ENCODE peak calls at places on chromosomes 5 and 9, in four cellular contexts. J, M, Q and P are unnamed samples.

GRCh38 chr9:113577525-113578261 is 114.2 kb downstream of the RGS3 start:
- DNase-seq in J (no peak), M (no peak), Q (no peak), P (peak)

GRCh38 chr5:56290378-56291057 is 57.4 kb upstream of the ANKRD55 start:
- DNase-seq in J (no peak), Q (no peak), M (no peak), P (no peak)

GRCh38 chr9:93591706-93592388 is 15.5 kb downstream of the PHF2 start:
- DNase-seq in J (no peak), Q (no peak), M (no peak), P (no peak)

GRCh38 chr9:682633-683508 is 158.6 kb upstream of the DMRT1 start:
- DNase-seq in M (peak), J (no peak), Q (peak), P (no peak)

GRCh38 chr9:113548221-113549041 is 84.9 kb downstream of the RGS3 start:
- DNase-seq in J (no peak), Q (peak), M (peak), P (peak)

GRCh38 chr9:29289365-29289764 is 1716.1 kb upstream of the C9orf72 start:
- DNase-seq in J (no peak), M (no peak), Q (no peak), P (no peak)

GRCh38 chr9:133762488-133763271 is 24.5 kb upstream of the SARDH start:
- DNase-seq in M (peak), J (no peak), Q (peak), P (no peak)

GRCh38 chr5:1510151-1510561 is 13.6 kb downstream of the LPCAT1 start:
- DNase-seq in M (no peak), Q (no peak), J (no peak), P (no peak)

GRCh38 chr5:131550606-131551005 is 84.4 kb downstream of the RAPGEF6 start:
- DNase-seq in M (no peak), J (no peak), Q (no peak), P (no peak)

GRCh38 chr5:169286572-169287325 is 14.2 kb downstream of the SLIT3 start:
- DNase-seq in M (no peak), J (no peak), Q (no peak), P (no peak)

GRCh38 chr5:73638344-73639095 is 12.5 kb downstream of the ARHGEF28 start:
- DNase-seq in J (no peak), M (no peak), Q (no peak), P (no peak)

GRCh38 chr5:8685704-8686103 is 816.8 kb downstream of the MTRR start:
- DNase-seq in J (no peak), Q (no peak), M (no peak), P (no peak)

GRCh38 chr5:72402959-72403628 is 82.9 kb downstream of the PTCD2 start:
- DNase-seq in M (peak), J (no peak), Q (peak), P (no peak)

GRCh38 chr5:5103249-5103648 is 36.9 kb upstream of the ADAMTS16 start:
- DNase-seq in M (no peak), Q (no peak), J (no peak), P (no peak)

GRCh38 chr5:14861123-14861757 is 10.3 kb downstream of the ANKH start:
- DNase-seq in M (no peak), J (no peak), Q (no peak), P (peak)

GRCh38 chr5:44833249-44833648 is 24.5 kb downstream of the MRPS30 start:
- DNase-seq in M (no peak), Q (no peak), J (no peak), P (no peak)

GRCh38 chr5:35003018-35003957 is 44.5 kb downstream of the AGXT2 start:
- DNase-seq in Q (peak), M (peak), J (peak), P (peak)

GRCh38 chr9:38416461-38416860 is 7.8 kb downstream of the IGFBPL1 start:
- DNase-seq in M (no peak), Q (no peak), J (no peak), P (no peak)

GRCh38 chr5:136457390-136458094 is 92.2 kb upstream of the TRPC7 start:
- DNase-seq in M (peak), Q (peak), J (no peak), P (no peak)

GRCh38 chr5:133991171-133991910 is 13.4 kb downstream of the VDAC1 start:
- DNase-seq in J (no peak), M (no peak), Q (no peak), P (no peak)

GRCh38 chr9:91100878-91101450 is 260.8 kb downstream of the AUH start:
- DNase-seq in M (no peak), Q (peak), J (no peak), P (no peak)

GRCh38 chr9:79756414-79756813 is 184.6 kb downstream of the TLE4 start:
- DNase-seq in J (no peak), M (no peak), Q (no peak), P (no peak)

GRCh38 chr5:144207875-144208444 is 37.3 kb downstream of the KCTD16 start:
- DNase-seq in J (no peak), Q (no peak), M (no peak), P (no peak)

GRCh38 chr5:53151713-53152458 is 42.3 kb upstream of the MOCS2 start:
- DNase-seq in Q (peak), M (peak), J (no peak), P (no peak)

GRCh38 chr9:14645648-14646047 is 47.6 kb downstream of the ZDHHC21 start:
- DNase-seq in Q (no peak), J (no peak), M (no peak), P (no peak)

GRCh38 chr9:87959916-87960581 is 14.3 kb downstream of the CDK20 start:
- DNase-seq in Q (peak), M (no peak), J (no peak), P (no peak)

GRCh38 chr5:55650391-55650790 is 61.7 kb downstream of the SLC38A9 start:
- DNase-seq in J (no peak), Q (no peak), M (no peak), P (no peak)

DNA sequence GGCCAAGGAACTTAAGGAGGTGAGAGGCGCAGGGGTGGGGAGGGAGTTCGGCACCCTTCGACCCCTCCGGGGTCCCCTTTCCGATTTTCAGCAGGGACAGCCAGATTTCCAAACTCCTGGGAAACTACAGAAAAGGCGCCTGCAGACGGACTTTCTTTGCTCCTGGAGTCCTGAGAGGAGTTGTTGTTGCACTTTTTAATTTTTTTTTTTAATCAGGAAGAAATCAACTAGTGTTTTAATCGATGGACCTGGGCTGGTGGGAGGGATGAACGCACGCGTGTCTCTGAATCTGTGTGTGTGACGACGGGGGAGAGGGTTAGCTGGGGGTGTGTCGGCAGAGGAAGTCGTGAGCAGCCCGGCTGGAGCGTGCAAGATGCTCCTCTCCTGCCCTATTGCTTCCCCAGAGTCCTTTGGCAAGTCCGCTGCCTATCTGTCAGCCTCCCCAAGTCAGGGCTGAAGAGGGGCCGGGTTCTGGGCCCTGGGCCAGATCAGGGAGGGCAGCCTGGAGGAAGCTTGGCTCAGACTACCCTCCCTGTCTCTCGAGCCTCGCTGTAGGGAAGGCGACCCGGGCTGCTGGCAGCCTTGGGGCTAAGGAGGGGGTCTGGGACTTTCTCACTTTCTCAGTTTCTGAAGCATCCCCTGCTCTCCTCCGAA is 654 bp downstream of the PRR16 start:
- DNase-seq in J (no peak), M (peak), Q (peak), P (peak)
- TF ChIP-seq POLR2A in J (no peak), M (no peak), Q (no peak), P (no peak)

DNA sequence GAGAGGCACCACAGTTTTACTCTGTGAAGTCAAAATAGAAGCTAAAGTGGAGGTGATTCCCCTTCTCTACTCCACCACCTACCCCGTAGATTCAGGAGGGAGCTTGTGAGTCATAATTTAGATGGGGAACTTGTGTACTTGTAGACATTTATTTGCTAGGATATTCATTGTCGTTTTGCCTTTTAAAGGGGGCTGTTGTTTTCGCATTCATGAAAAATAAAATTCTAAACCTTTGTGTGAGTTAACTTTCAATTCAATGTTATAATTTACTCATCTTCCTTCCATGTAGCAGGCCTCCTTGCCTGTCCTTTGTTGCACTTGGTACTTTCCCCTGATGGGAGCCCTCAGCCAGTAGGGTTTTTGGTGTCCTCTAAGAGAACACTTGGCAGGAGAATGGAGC is 22.0 kb downstream of the SECISBP2 start:
- DNase-seq in Q (no peak), J (no peak), M (no peak), P (no peak)
- TF ChIP-seq POLR2A in Q (no peak), J (no peak), M (no peak), P (no peak)

DNA sequence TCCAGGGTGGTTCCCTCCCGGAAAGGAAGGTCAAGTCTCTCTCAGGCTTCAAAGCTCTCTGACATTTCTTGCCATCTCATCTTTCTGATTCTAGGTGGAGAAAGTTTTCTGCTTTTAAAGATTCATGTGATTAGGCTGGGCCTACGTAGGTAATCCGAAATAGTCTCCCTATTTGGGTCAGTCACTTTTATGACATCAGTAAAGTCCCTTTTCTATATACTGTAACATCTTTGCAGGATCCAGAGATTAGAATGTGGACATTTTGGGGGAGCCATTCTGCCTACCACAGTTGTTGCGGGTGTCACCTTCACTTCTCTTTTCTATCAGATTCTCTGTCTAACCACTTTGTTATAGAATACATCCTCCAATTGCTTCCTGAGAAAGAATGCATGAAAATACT is 1.9 kb upstream of the RNF180 start:
- DNase-seq in Q (no peak), J (no peak), M (no peak), P (no peak)
- TF ChIP-seq POLR2A in Q (no peak), J (no peak), M (no peak), P (no peak)

DNA sequence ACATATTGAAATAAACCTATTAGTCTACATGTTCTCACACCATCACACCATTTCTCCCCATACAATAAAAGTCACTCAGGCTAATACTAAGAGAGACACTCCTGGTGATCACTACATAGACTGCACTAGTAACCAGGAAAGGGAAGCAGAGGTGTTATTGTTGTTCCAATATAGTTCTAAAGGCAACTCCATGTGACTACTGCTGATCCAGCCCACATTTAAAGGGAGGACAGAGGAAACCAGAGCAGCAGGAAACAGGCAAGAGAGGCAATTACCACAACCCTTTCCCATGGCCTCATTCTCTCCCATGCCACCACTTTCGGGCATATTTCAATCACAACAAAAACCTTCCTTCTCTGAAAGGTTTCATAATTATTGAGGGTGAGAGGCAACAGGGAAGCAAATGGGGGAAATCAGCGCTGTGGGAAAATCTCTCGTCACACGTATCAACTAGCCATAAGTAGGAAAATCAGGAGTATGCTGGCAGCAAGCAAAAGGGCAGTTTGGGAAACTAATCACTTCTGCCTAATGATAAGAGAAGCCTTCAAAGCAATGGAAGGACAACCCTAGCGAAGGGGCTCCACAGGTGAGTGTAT is 1.8 kb downstream of the UBAP2 start:
- DNase-seq in J (no peak), Q (peak), M (no peak), P (peak)
- TF ChIP-seq POLR2A in J (no peak), Q (peak), M (no peak), P (no peak)

GRCh38 chr9:127788337-127789011 is 2.6 kb downstream of the CDK9 start:
- DNase-seq in J (no peak), M (no peak), Q (peak), P (no peak)

GRCh38 chr9:127791085-127791484 is 5.3 kb downstream of the CDK9 start:
- DNase-seq in Q (no peak), J (no peak), M (no peak), P (no peak)

GRCh38 chr9:127786773-127787123 is 914 bp downstream of the CDK9 start:
- DNase-seq in Q (no peak), J (no peak), M (no peak), P (peak)

GRCh38 chr9:127790094-127790855 is 4.4 kb downstream of the CDK9 start:
- DNase-seq in M (no peak), J (no peak), Q (no peak), P (no peak)

DNA sequence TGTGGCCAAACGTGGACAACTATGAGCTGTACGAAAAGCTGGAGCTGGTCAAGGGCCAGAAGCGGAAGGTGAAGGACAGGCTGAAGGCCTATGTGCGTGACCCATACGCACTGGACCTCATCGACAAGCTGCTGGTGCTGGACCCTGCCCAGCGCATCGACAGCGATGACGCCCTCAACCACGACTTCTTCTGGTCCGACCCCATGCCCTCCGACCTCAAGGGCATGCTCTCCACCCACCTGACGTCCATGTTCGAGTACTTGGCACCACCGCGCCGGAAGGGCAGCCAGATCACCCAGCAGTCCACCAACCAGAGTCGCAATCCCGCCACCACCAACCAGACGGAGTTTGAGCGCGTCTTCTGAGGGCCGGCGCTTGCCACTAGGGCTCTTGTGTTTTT is 3.3 kb downstream of the CDK9 start:
- DNase-seq in Q (no peak), J (no peak), M (no peak), P (no peak)
- TF ChIP-seq POLR2A in Q (no peak), J (no peak), M (no peak), P (no peak)

DNA sequence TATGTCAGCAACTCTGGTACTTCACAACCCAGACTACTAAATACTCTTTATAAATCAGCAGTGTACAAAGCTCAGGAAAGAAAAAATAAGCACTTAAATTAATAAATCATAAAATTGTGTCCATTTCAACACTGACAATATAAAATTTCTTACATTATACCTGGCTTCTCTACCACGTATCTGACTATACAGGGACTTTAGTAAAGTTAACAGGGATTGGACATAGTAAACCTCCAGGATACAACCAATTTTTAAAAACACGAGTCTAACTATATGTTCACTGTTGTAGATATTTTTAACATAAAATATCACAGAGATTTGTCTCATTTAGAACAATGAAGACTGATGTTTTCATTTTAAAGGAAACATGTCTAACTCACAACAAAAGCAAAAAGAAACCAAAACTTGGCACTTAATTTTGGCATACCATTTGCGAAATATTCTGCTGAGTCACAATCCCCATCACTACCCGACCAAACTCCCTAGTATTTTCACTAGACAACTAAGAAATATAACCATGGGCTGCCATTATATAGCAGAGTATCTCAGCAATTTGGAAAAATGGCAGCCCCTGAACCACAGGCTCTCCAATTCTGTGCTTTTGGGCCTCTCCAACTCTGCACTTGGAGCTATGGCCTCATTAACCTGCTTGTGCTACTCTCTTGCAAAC is 14.4 kb downstream of the FAM169A start:
- DNase-seq in Q (no peak), J (peak), M (no peak), P (no peak)
- TF ChIP-seq POLR2A in Q (no peak), J (no peak), M (no peak), P (no peak)

DNA sequence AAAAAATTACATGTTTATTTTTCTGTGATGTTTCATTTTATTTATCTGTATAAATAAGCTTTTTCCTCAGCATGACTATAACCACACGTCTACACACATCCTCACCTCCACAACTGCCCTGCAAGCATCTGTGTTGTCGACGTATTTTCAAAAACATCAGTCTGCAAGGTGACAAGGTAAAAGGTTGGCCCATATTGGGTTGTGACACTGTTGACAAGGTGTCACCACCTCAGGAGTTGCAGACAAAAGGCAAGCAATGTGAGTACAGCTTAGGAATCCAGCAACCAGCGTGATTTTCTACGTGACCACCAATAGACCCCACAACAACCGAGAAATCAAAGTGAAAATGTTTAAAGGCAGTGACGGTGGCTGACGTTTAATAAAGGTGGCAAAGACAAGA is 187.6 kb downstream of the PARP8 start:
- DNase-seq in J (no peak), Q (no peak), M (no peak), P (no peak)
- TF ChIP-seq POLR2A in J (no peak), Q (no peak), M (no peak), P (no peak)

DNA sequence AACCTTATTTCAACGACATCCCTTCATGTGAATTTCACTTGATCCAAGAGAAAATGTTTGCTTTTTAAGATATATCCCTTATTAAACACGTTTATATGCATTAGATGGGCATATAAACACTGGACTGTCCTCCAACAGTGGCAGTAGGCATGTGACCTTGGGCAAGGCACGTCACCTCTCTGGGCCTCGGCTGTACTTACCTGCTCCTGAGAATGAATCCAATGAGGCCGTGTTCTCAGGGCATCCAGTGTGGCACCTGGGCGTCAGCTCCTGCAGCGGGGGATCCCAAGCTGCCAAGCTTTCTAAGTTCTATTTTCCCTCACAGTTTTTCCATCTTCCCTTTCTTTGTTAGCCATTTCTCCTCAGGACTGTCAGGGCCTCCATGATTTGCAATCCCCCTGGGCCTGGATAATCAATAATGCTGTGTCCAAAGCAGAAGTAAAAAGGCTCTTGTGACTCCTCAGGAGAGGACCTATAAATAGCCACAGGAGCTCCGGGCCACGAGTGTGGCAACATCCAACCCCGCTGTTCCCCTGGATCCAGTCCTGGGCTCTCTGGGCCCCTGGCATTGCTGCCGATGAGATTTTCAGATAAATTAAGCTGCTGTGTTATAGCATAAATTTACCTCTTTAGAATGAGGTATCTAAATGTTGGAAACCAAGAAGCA is 76.9 kb downstream of the PTPN3 start:
- DNase-seq in Q (no peak), J (no peak), M (no peak), P (no peak)
- TF ChIP-seq POLR2A in Q (no peak), J (no peak), M (no peak), P (no peak)